ENCODE peak calls at places on chromosome 2, in nine cellular contexts. W, K, L, X, S, E, O, D and N are unnamed samples.

GRCh38 chr2:201255468-201255867 is 4.9 kb upstream of the CASP8 start:
- DNase-seq in X (no peak), E (no peak), S (no peak), K (no peak), L (no peak), D (no peak), W (no peak), O (no peak), N (no peak)

GRCh38 chr2:226308981-226309380 is 490.6 kb downstream of the IRS1 start:
- DNase-seq in S (no peak), L (no peak), W (no peak), D (no peak), K (no peak), E (no peak), O (no peak), X (no peak), N (no peak)

GRCh38 chr2:147378403-147378802 is 466.4 kb upstream of the ACVR2A start:
- DNase-seq in O (no peak), E (no peak), L (no peak), K (no peak), X (no peak), W (no peak), D (no peak), S (no peak), N (no peak)

GRCh38 chr2:75959724-75960123 is 249.0 kb upstream of the GCFC2 start:
- DNase-seq in K (no peak), X (no peak), O (no peak), E (no peak), L (no peak), D (no peak), S (no peak), W (no peak), N (no peak)

GRCh38 chr2:221571391-221572179 is 519 bp downstream of the EPHA4 start:
- DNase-seq in K (no peak), L (no peak), E (no peak), O (no peak), S (peak), D (no peak), X (no peak), W (peak), N (peak)

GRCh38 chr2:97673187-97673914 is 3.8 kb downstream of the C2orf92 start:
- DNase-seq in D (no peak), L (no peak), S (no peak), K (no peak), X (no peak), E (no peak), W (no peak), O (no peak), N (no peak)

GRCh38 chr2:205658068-205658467 is 24.2 kb upstream of the NRP2 start:
- DNase-seq in E (no peak), S (no peak), X (no peak), O (no peak), W (no peak), L (no peak), K (no peak), D (no peak), N (no peak)

GRCh38 chr2:126905991-126906390 is 7.3 kb downstream of the TEX51 start:
- DNase-seq in K (no peak), X (peak), E (no peak), D (no peak), O (no peak), L (peak), W (no peak), S (no peak), N (no peak)

GRCh38 chr2:40367652-40368051 is 84.2 kb downstream of the SLC8A1 start:
- DNase-seq in L (no peak), E (no peak), X (no peak), K (no peak), O (no peak), D (no peak), S (no peak), W (no peak), N (no peak)

GRCh38 chr2:9115219-9115618 is 91.4 kb upstream of the ASAP2 start:
- DNase-seq in E (no peak), O (no peak), W (no peak), X (no peak), D (no peak), K (no peak), L (no peak), S (no peak), N (no peak)

GRCh38 chr2:148832626-148833025 is 42.4 kb upstream of the KIF5C start:
- DNase-seq in L (no peak), O (no peak), X (no peak), S (no peak), W (no peak), D (no peak), K (no peak), E (no peak), N (no peak)

GRCh38 chr2:127619901-127620705 is 25.9 kb upstream of the GPR17 start:
- DNase-seq in K (no peak), W (peak), X (peak), O (peak), D (no peak), S (peak), E (no peak), L (peak), N (peak)

GRCh38 chr2:177797808-177798207 is 274.8 kb downstream of the PDE11A start:
- DNase-seq in O (no peak), S (no peak), D (no peak), K (no peak), E (no peak), L (no peak), W (no peak), X (no peak), N (no peak)

GRCh38 chr2:148848146-148848545 is 26.9 kb upstream of the KIF5C start:
- DNase-seq in O (no peak), E (no peak), X (no peak), L (no peak), D (no peak), S (no peak), K (no peak), W (no peak), N (no peak)

GRCh38 chr2:205511666-205512065 is 170.6 kb upstream of the NRP2 start:
- DNase-seq in O (no peak), E (peak), K (no peak), W (no peak), D (no peak), L (no peak), X (no peak), S (no peak), N (no peak)

GRCh38 chr2:168336786-168337388 is 89.5 kb upstream of the STK39 start:
- DNase-seq in W (no peak), E (peak), X (no peak), D (peak), L (peak), K (peak), S (no peak), O (no peak), N (peak)

GRCh38 chr2:240813231-240813921 is 6.6 kb downstream of the KIF1A start:
- DNase-seq in L (no peak), S (no peak), W (peak), D (no peak), X (peak), K (no peak), E (no peak), O (no peak), N (peak)

GRCh38 chr2:172836386-172837200 is 100.9 kb downstream of the RAPGEF4 start:
- DNase-seq in S (no peak), X (no peak), L (no peak), W (no peak), E (peak), K (no peak), D (no peak), O (no peak), N (no peak)

GRCh38 chr2:25606892-25607291 is 66.5 kb downstream of the DTNB start:
- DNase-seq in D (no peak), E (peak), O (no peak), L (no peak), W (no peak), X (no peak), K (peak), S (peak), N (no peak)

GRCh38 chr2:85830645-85831044 is 58.1 kb downstream of the ST3GAL5 start:
- DNase-seq in O (no peak), S (no peak), K (no peak), W (no peak), E (peak), L (no peak), D (no peak), X (no peak), N (no peak)

GRCh38 chr2:113977660-113978523 is 88.0 kb downstream of the ACTR3 start:
- DNase-seq in S (no peak), L (no peak), W (no peak), E (no peak), K (peak), D (no peak), X (no peak), O (no peak), N (no peak)

GRCh38 chr2:161041356-161041755 is 118.9 kb upstream of the TANK start:
- DNase-seq in X (no peak), K (no peak), E (no peak), D (no peak), W (no peak), L (no peak), S (no peak), O (no peak), N (no peak)

GRCh38 chr2:215791481-215791937 is 221.8 kb downstream of the MREG start:
- DNase-seq in X (no peak), S (no peak), L (no peak), K (peak), D (no peak), E (no peak), W (no peak), O (no peak), N (no peak)

GRCh38 chr2:40169430-40169829 is 282.5 kb downstream of the SLC8A1 start:
- DNase-seq in S (peak), O (no peak), K (no peak), X (no peak), D (no peak), W (no peak), E (no peak), L (no peak), N (no peak)

GRCh38 chr2:220641137-220641536 is 931.0 kb downstream of the EPHA4 start:
- DNase-seq in S (no peak), L (no peak), O (no peak), K (no peak), W (no peak), X (no peak), E (no peak), D (no peak), N (no peak)

GRCh38 chr2:169366066-169366465 is 3.7 kb upstream of the LRP2 start:
- DNase-seq in X (no peak), W (no peak), L (no peak), E (no peak), K (no peak), D (no peak), S (no peak), O (no peak), N (no peak)
- TF ChIP-seq EP300 in X (no peak), W (no peak), L (no peak), E (no peak), K (no peak), D (no peak), S (no peak), O (no peak), N (no peak)

GRCh38 chr2:111157798-111158197 is 37.1 kb downstream of the BCL2L11 start:
- DNase-seq in X (no peak), K (no peak), L (no peak), O (no peak), D (no peak), W (no peak), E (no peak), S (no peak), N (peak)
- TF ChIP-seq EP300 in X (no peak), K (no peak), L (no peak), O (no peak), D (no peak), W (no peak), E (no peak), S (no peak), N (no peak)

GRCh38 chr2:28710545-28710944 is 41.1 kb upstream of the PPP1CB start:
- DNase-seq in E (no peak), D (no peak), S (no peak), L (no peak), X (no peak), W (no peak), K (no peak), O (no peak), N (no peak)

GRCh38 chr2:28704621-28705020 is 47.0 kb upstream of the PPP1CB start:
- DNase-seq in K (no peak), W (no peak), D (no peak), E (no peak), L (no peak), O (no peak), X (no peak), S (no peak), N (no peak)

GRCh38 chr2:28705743-28706142 is 45.9 kb upstream of the PPP1CB start:
- DNase-seq in K (no peak), X (no peak), S (no peak), E (no peak), O (no peak), D (no peak), W (no peak), L (no peak), N (no peak)

GRCh38 chr2:28709101-28709500 is 42.5 kb upstream of the PPP1CB start:
- DNase-seq in E (peak), S (no peak), L (peak), D (no peak), O (no peak), K (peak), W (no peak), X (no peak), N (peak)

GRCh38 chr2:28707592-28707991 is 44.0 kb upstream of the PPP1CB start:
- DNase-seq in W (no peak), S (no peak), K (no peak), X (no peak), O (no peak), D (no peak), E (no peak), L (no peak), N (no peak)
- TF ChIP-seq EP300 in W (no peak), S (no peak), K (no peak), X (no peak), O (no peak), D (no peak), E (no peak), L (no peak), N (no peak)

DNA sequence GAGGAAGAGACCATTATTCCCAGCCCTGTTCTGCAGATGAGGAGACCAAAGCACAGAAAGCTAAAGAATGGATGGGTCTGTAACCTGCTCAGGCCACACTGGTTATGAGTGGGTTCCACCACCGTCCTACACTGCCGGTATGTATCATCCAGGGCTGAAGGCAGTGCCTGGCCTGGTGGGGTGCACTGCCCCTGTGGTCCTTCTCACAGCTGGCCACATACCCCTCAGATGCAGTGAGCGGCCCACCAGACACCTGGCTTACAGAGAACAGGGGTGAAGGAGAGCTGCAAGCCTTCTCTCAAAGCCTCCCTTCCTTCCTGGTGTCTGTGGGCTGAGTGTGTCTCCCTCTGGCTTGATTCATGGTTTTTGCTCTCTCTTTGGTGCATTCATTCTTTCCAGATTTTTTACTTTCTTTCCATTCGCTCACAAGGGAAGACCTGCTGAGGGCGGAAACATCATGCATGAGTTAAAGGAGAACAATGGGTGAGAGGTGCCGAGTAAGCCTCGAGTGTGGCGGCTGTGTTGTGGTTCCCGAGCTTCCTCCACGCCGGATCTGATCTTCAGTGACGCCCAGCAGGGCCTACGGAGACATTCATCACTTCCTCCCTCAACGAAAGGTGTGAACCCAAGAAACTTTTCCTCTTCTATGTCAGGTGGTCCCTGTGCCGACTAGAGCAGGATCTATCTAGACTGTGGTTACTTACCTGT is 62.1 kb upstream of the REL start:
- DNase-seq in D (no peak), E (no peak), W (no peak), X (peak), S (no peak), L (peak), O (no peak), K (no peak), N (peak)
- TF ChIP-seq EP300 in D (no peak), E (no peak), W (no peak), X (no peak), S (no peak), L (no peak), O (no peak), K (no peak), N (no peak)

GRCh38 chr2:158459161-158460003 is 2.6 kb downstream of the PKP4 start:
- DNase-seq in O (no peak), E (peak), W (no peak), L (no peak), D (no peak), S (no peak), K (peak), X (no peak), N (no peak)

GRCh38 chr2:158458617-158458920 is 1.8 kb downstream of the PKP4 start:
- DNase-seq in S (peak), W (no peak), O (no peak), L (no peak), E (no peak), X (no peak), D (no peak), K (peak), N (no peak)

GRCh38 chr2:158457826-158458616 is 1.3 kb downstream of the PKP4 start:
- DNase-seq in W (peak), E (peak), K (peak), L (peak), D (peak), O (peak), X (peak), S (peak), N (peak)

GRCh38 chr2:158456309-158457066 is at the start of the genes CCDC148 and PKP4:
- DNase-seq in K (peak), S (peak), L (peak), D (peak), X (peak), W (peak), E (peak), O (peak), N (peak)

GRCh38 chr2:158457092-158457825 is 507 bp downstream of the PKP4 start:
- DNase-seq in S (peak), W (peak), D (peak), O (peak), X (peak), L (peak), K (peak), E (peak), N (peak)
- TF ChIP-seq EP300 in S (no peak), W (no peak), D (no peak), O (no peak), X (no peak), L (no peak), K (no peak), E (no peak), N (no peak)